ENCODE peak calls at places on chromosomes 7 and 10, in eight cellular contexts. One of them, this sample, is unnamed.

GRCh38 chr10:128952856-128953255 is 514.2 kb upstream of the MGMT start:
- DNase-seq in coronary artery: no peak
- DNase-seq in heart left ventricle: no peak
- DNase-seq in fibroblast of lung: no peak
- DNase-seq in ascending aorta: no peak
- DNase-seq in colonic mucosa: no peak
- DNase-seq in astrocyte: no peak
- DNase-seq in mesendoderm: peak
- DNase-seq in this sample: no peak

GRCh38 chr7:22561356-22561755 is 61.4 kb upstream of the STEAP1B start:
- DNase-seq in ascending aorta: peak
- DNase-seq in fibroblast of lung: peak
- DNase-seq in coronary artery: peak
- DNase-seq in mesendoderm: peak
- DNase-seq in astrocyte: peak
- DNase-seq in colonic mucosa: peak
- DNase-seq in heart left ventricle: peak
- DNase-seq in this sample: peak

GRCh38 chr10:6138456-6138855 is 49.6 kb downstream of the RBM17 start:
- DNase-seq in astrocyte: no peak
- DNase-seq in ascending aorta: no peak
- DNase-seq in coronary artery: no peak
- DNase-seq in colonic mucosa: no peak
- DNase-seq in mesendoderm: no peak
- DNase-seq in heart left ventricle: no peak
- DNase-seq in fibroblast of lung: no peak
- DNase-seq in this sample: no peak

GRCh38 chr7:44858161-44858560 is 10.3 kb upstream of the H2AZ2 start:
- DNase-seq in colonic mucosa: no peak
- DNase-seq in fibroblast of lung: no peak
- DNase-seq in mesendoderm: no peak
- DNase-seq in astrocyte: no peak
- DNase-seq in ascending aorta: no peak
- DNase-seq in coronary artery: no peak
- DNase-seq in heart left ventricle: no peak
- DNase-seq in this sample: no peak

GRCh38 chr10:110274629-110275028 is 30.1 kb downstream of the SMNDC1 start:
- DNase-seq in coronary artery: no peak
- DNase-seq in fibroblast of lung: no peak
- DNase-seq in heart left ventricle: no peak
- DNase-seq in astrocyte: no peak
- DNase-seq in mesendoderm: no peak
- DNase-seq in ascending aorta: no peak
- DNase-seq in colonic mucosa: no peak
- DNase-seq in this sample: no peak

GRCh38 chr10:119341236-119342016 is 134.1 kb downstream of the GRK5 start:
- DNase-seq in astrocyte: peak
- DNase-seq in coronary artery: no peak
- DNase-seq in colonic mucosa: no peak
- DNase-seq in heart left ventricle: no peak
- DNase-seq in mesendoderm: peak
- DNase-seq in ascending aorta: no peak
- DNase-seq in fibroblast of lung: peak
- DNase-seq in this sample: peak

GRCh38 chr7:132161231-132161915 is 414.9 kb downstream of the PLXNA4 start:
- DNase-seq in heart left ventricle: peak
- DNase-seq in astrocyte: peak
- DNase-seq in coronary artery: no peak
- DNase-seq in fibroblast of lung: peak
- DNase-seq in colonic mucosa: no peak
- DNase-seq in mesendoderm: no peak
- DNase-seq in ascending aorta: no peak
- DNase-seq in this sample: no peak

GRCh38 chr10:122847782-122848604 is 2.3 kb upstream of the CUZD1 start:
- DNase-seq in ascending aorta: no peak
- DNase-seq in fibroblast of lung: peak
- DNase-seq in heart left ventricle: no peak
- DNase-seq in coronary artery: no peak
- DNase-seq in mesendoderm: no peak
- DNase-seq in colonic mucosa: no peak
- DNase-seq in astrocyte: no peak
- DNase-seq in this sample: no peak

GRCh38 chr7:38211940-38212339 is 33.9 kb downstream of the STARD3NL start:
- DNase-seq in astrocyte: peak
- DNase-seq in heart left ventricle: no peak
- DNase-seq in fibroblast of lung: peak
- DNase-seq in mesendoderm: no peak
- DNase-seq in ascending aorta: no peak
- DNase-seq in colonic mucosa: no peak
- DNase-seq in coronary artery: no peak
- DNase-seq in this sample: no peak

GRCh38 chr10:126511917-126512487 is 123.7 kb upstream of the ADAM12 start:
- DNase-seq in astrocyte: no peak
- DNase-seq in coronary artery: no peak
- DNase-seq in ascending aorta: no peak
- DNase-seq in fibroblast of lung: no peak
- DNase-seq in heart left ventricle: no peak
- DNase-seq in colonic mucosa: no peak
- DNase-seq in mesendoderm: peak
- DNase-seq in this sample: no peak

GRCh38 chr10:102605712-102606111 is 38.6 kb upstream of the TRIM8 start:
- DNase-seq in coronary artery: no peak
- DNase-seq in colonic mucosa: no peak
- DNase-seq in fibroblast of lung: peak
- DNase-seq in ascending aorta: no peak
- DNase-seq in heart left ventricle: no peak
- DNase-seq in astrocyte: peak
- DNase-seq in mesendoderm: no peak
- DNase-seq in this sample: no peak

GRCh38 chr7:104126411-104126841 is 81.4 kb downstream of the ORC5 start:
- DNase-seq in colonic mucosa: no peak
- DNase-seq in ascending aorta: no peak
- DNase-seq in coronary artery: no peak
- DNase-seq in heart left ventricle: no peak
- DNase-seq in astrocyte: no peak
- DNase-seq in fibroblast of lung: no peak
- DNase-seq in mesendoderm: peak
- DNase-seq in this sample: no peak

GRCh38 chr7:46930336-46930735 is 651.6 kb downstream of the TNS3 start:
- DNase-seq in fibroblast of lung: peak
- DNase-seq in heart left ventricle: no peak
- DNase-seq in coronary artery: no peak
- DNase-seq in ascending aorta: no peak
- DNase-seq in colonic mucosa: no peak
- DNase-seq in mesendoderm: no peak
- DNase-seq in astrocyte: peak
- DNase-seq in this sample: peak

GRCh38 chr7:135802697-135803096 is 54.1 kb upstream of the FAM180A start:
- DNase-seq in colonic mucosa: no peak
- DNase-seq in fibroblast of lung: peak
- DNase-seq in coronary artery: no peak
- DNase-seq in astrocyte: no peak
- DNase-seq in ascending aorta: no peak
- DNase-seq in heart left ventricle: no peak
- DNase-seq in mesendoderm: no peak
- DNase-seq in this sample: no peak

GRCh38 chr10:77856566-77856965 is 70.0 kb downstream of the DLG5 start:
- DNase-seq in astrocyte: no peak
- DNase-seq in mesendoderm: no peak
- DNase-seq in heart left ventricle: no peak
- DNase-seq in coronary artery: no peak
- DNase-seq in colonic mucosa: no peak
- DNase-seq in ascending aorta: no peak
- DNase-seq in fibroblast of lung: no peak
- DNase-seq in this sample: no peak

GRCh38 chr10:77859200-77859864 is 67.2 kb downstream of the DLG5 start:
- DNase-seq in astrocyte: no peak
- DNase-seq in mesendoderm: no peak
- DNase-seq in coronary artery: no peak
- DNase-seq in heart left ventricle: no peak
- DNase-seq in fibroblast of lung: no peak
- DNase-seq in colonic mucosa: no peak
- DNase-seq in ascending aorta: no peak
- DNase-seq in this sample: no peak

GRCh38 chr10:77859865-77860282 is 66.7 kb downstream of the DLG5 start:
- DNase-seq in colonic mucosa: no peak
- DNase-seq in astrocyte: no peak
- DNase-seq in coronary artery: no peak
- DNase-seq in mesendoderm: no peak
- DNase-seq in fibroblast of lung: no peak
- DNase-seq in heart left ventricle: no peak
- DNase-seq in ascending aorta: no peak
- DNase-seq in this sample: no peak

GRCh38 chr10:77855404-77856155 is 71.0 kb downstream of the DLG5 start:
- DNase-seq in ascending aorta: no peak
- DNase-seq in astrocyte: no peak
- DNase-seq in colonic mucosa: no peak
- DNase-seq in coronary artery: no peak
- DNase-seq in mesendoderm: no peak
- DNase-seq in fibroblast of lung: no peak
- DNase-seq in heart left ventricle: no peak
- DNase-seq in this sample: no peak

DNA sequence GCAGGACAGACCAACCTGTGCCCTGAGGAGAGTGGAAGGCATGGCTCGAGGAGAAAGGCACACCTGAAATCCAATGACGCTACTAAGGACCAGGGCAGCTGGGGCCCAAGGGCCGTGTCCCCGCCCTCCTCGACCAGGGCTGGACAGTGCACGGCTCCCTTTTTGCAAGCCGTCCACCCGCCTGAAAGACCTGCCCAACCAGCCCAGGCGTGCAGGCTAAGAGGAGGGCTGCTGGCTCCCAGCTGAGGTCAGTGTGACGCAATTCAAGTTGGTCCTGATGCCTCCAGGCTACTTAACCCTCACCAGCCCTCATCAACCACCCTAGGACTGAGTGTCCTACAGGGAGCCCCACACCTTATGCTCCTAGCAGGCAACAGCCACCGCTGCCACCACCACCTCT is 69.3 kb downstream of the DLG5 start:
- DNase-seq in astrocyte: no peak
- DNase-seq in coronary artery: no peak
- DNase-seq in mesendoderm: no peak
- DNase-seq in fibroblast of lung: no peak
- DNase-seq in heart left ventricle: no peak
- DNase-seq in colonic mucosa: no peak
- DNase-seq in ascending aorta: no peak
- DNase-seq in this sample: no peak
- H3K27ac ChIP-seq in astrocyte: no peak
- H3K27ac ChIP-seq in coronary artery: no peak
- H3K27ac ChIP-seq in mesendoderm: no peak
- H3K27ac ChIP-seq in fibroblast of lung: no peak
- H3K27ac ChIP-seq in heart left ventricle: no peak
- H3K27ac ChIP-seq in colonic mucosa: no peak
- H3K27ac ChIP-seq in ascending aorta: no peak
- H3K27ac ChIP-seq in this sample: no peak

GRCh38 chr10:11684717-11685645 is 57.2 kb upstream of the ECHDC3 start:
- DNase-seq in mesendoderm: peak
- DNase-seq in fibroblast of lung: peak
- DNase-seq in ascending aorta: peak
- DNase-seq in colonic mucosa: peak
- DNase-seq in astrocyte: peak
- DNase-seq in coronary artery: no peak
- DNase-seq in heart left ventricle: peak
- DNase-seq in this sample: peak

GRCh38 chr10:11683529-11684320 is 58.5 kb upstream of the ECHDC3 start:
- DNase-seq in coronary artery: no peak
- DNase-seq in fibroblast of lung: no peak
- DNase-seq in mesendoderm: no peak
- DNase-seq in ascending aorta: no peak
- DNase-seq in colonic mucosa: peak
- DNase-seq in astrocyte: no peak
- DNase-seq in heart left ventricle: no peak
- DNase-seq in this sample: no peak

GRCh38 chr10:11687779-11688447 is 54.3 kb upstream of the ECHDC3 start:
- DNase-seq in astrocyte: no peak
- DNase-seq in ascending aorta: no peak
- DNase-seq in heart left ventricle: no peak
- DNase-seq in coronary artery: no peak
- DNase-seq in mesendoderm: no peak
- DNase-seq in fibroblast of lung: no peak
- DNase-seq in colonic mucosa: peak
- DNase-seq in this sample: peak

GRCh38 chr10:11687357-11687771 is 54.8 kb upstream of the ECHDC3 start:
- DNase-seq in ascending aorta: no peak
- DNase-seq in colonic mucosa: no peak
- DNase-seq in mesendoderm: peak
- DNase-seq in coronary artery: no peak
- DNase-seq in heart left ventricle: no peak
- DNase-seq in fibroblast of lung: peak
- DNase-seq in astrocyte: peak
- DNase-seq in this sample: peak

GRCh38 chr10:11685787-11686218 is 56.4 kb upstream of the ECHDC3 start:
- DNase-seq in heart left ventricle: peak
- DNase-seq in coronary artery: no peak
- DNase-seq in astrocyte: peak
- DNase-seq in ascending aorta: peak
- DNase-seq in colonic mucosa: peak
- DNase-seq in fibroblast of lung: peak
- DNase-seq in mesendoderm: no peak
- DNase-seq in this sample: peak
- H3K27ac ChIP-seq in heart left ventricle: peak
- H3K27ac ChIP-seq in coronary artery: no peak
- H3K27ac ChIP-seq in astrocyte: peak
- H3K27ac ChIP-seq in ascending aorta: no peak
- H3K27ac ChIP-seq in colonic mucosa: peak
- H3K27ac ChIP-seq in fibroblast of lung: no peak
- H3K27ac ChIP-seq in mesendoderm: no peak
- H3K27ac ChIP-seq in this sample: peak

GRCh38 chr7:33579561-33579960 is 325.8 kb upstream of the BMPER start:
- DNase-seq in fibroblast of lung: no peak
- DNase-seq in ascending aorta: no peak
- DNase-seq in coronary artery: no peak
- DNase-seq in colonic mucosa: no peak
- DNase-seq in heart left ventricle: no peak
- DNase-seq in mesendoderm: no peak
- DNase-seq in astrocyte: no peak
- DNase-seq in this sample: no peak

GRCh38 chr7:33579117-33579516 is 326.2 kb upstream of the BMPER start:
- DNase-seq in coronary artery: no peak
- DNase-seq in heart left ventricle: no peak
- DNase-seq in colonic mucosa: no peak
- DNase-seq in astrocyte: no peak
- DNase-seq in mesendoderm: no peak
- DNase-seq in fibroblast of lung: no peak
- DNase-seq in ascending aorta: no peak
- DNase-seq in this sample: no peak

GRCh38 chr7:33581239-33581638 is 324.1 kb upstream of the BMPER start:
- DNase-seq in heart left ventricle: no peak
- DNase-seq in ascending aorta: no peak
- DNase-seq in colonic mucosa: no peak
- DNase-seq in mesendoderm: no peak
- DNase-seq in astrocyte: no peak
- DNase-seq in fibroblast of lung: no peak
- DNase-seq in coronary artery: no peak
- DNase-seq in this sample: no peak

GRCh38 chr7:33578166-33578565 is 327.2 kb upstream of the BMPER start:
- DNase-seq in astrocyte: no peak
- DNase-seq in mesendoderm: no peak
- DNase-seq in colonic mucosa: no peak
- DNase-seq in ascending aorta: no peak
- DNase-seq in heart left ventricle: no peak
- DNase-seq in coronary artery: no peak
- DNase-seq in fibroblast of lung: peak
- DNase-seq in this sample: peak
- H3K27ac ChIP-seq in astrocyte: no peak
- H3K27ac ChIP-seq in mesendoderm: no peak
- H3K27ac ChIP-seq in colonic mucosa: no peak
- H3K27ac ChIP-seq in ascending aorta: no peak
- H3K27ac ChIP-seq in heart left ventricle: no peak
- H3K27ac ChIP-seq in coronary artery: no peak
- H3K27ac ChIP-seq in fibroblast of lung: no peak
- H3K27ac ChIP-seq in this sample: no peak

GRCh38 chr10:97543025-97543546 is 29.5 kb upstream of the ANKRD2 start:
- DNase-seq in coronary artery: peak
- DNase-seq in heart left ventricle: peak
- DNase-seq in mesendoderm: peak
- DNase-seq in colonic mucosa: peak
- DNase-seq in astrocyte: peak
- DNase-seq in fibroblast of lung: peak
- DNase-seq in ascending aorta: peak
- DNase-seq in this sample: peak
- H3K27ac ChIP-seq in coronary artery: peak
- H3K27ac ChIP-seq in heart left ventricle: peak
- H3K27ac ChIP-seq in mesendoderm: peak
- H3K27ac ChIP-seq in colonic mucosa: peak
- H3K27ac ChIP-seq in astrocyte: peak
- H3K27ac ChIP-seq in fibroblast of lung: peak
- H3K27ac ChIP-seq in ascending aorta: peak
- H3K27ac ChIP-seq in this sample: peak